ENCODE peak calls at places on chromosomes 1 and 21, in eight cellular contexts. One of them, this sample, is unnamed.

GRCh38 chr21:46154955-46155513 is 345 bp downstream of the FTCD start:
- DNase-seq in CD4-positive, alpha-beta T cell: no peak
- DNase-seq in BE2C: peak
- DNase-seq in coronary artery: peak
- DNase-seq in fibroblast of the aortic adventitia: no peak
- DNase-seq in Panc1: no peak
- DNase-seq in neural crest cell: no peak
- DNase-seq in prostate gland: no peak
- DNase-seq in this sample: peak

GRCh38 chr1:237705462-237705861 is 185.3 kb downstream of the ZP4 start:
- DNase-seq in CD4-positive, alpha-beta T cell: no peak
- DNase-seq in BE2C: no peak
- DNase-seq in coronary artery: no peak
- DNase-seq in fibroblast of the aortic adventitia: no peak
- DNase-seq in Panc1: no peak
- DNase-seq in neural crest cell: no peak
- DNase-seq in prostate gland: no peak
- DNase-seq in this sample: no peak

GRCh38 chr21:45970674-45971486 is 10.7 kb upstream of the COL6A1 start:
- DNase-seq in CD4-positive, alpha-beta T cell: no peak
- DNase-seq in BE2C: peak
- DNase-seq in coronary artery: peak
- DNase-seq in fibroblast of the aortic adventitia: peak
- DNase-seq in Panc1: no peak
- DNase-seq in neural crest cell: peak
- DNase-seq in prostate gland: no peak
- DNase-seq in this sample: no peak

GRCh38 chr1:232904566-232904965 is 45.8 kb upstream of the NTPCR start:
- DNase-seq in CD4-positive, alpha-beta T cell: no peak
- DNase-seq in BE2C: no peak
- DNase-seq in coronary artery: no peak
- DNase-seq in fibroblast of the aortic adventitia: peak
- DNase-seq in Panc1: no peak
- DNase-seq in neural crest cell: no peak
- DNase-seq in prostate gland: no peak
- DNase-seq in this sample: no peak

GRCh38 chr1:225462714-225463574 is 35.1 kb upstream of the LBR start:
- DNase-seq in CD4-positive, alpha-beta T cell: no peak
- DNase-seq in BE2C: peak
- DNase-seq in coronary artery: no peak
- DNase-seq in fibroblast of the aortic adventitia: no peak
- DNase-seq in Panc1: no peak
- DNase-seq in neural crest cell: no peak
- DNase-seq in prostate gland: no peak
- DNase-seq in this sample: no peak

GRCh38 chr1:87474098-87474497 is 145.4 kb downstream of the LMO4 start:
- DNase-seq in CD4-positive, alpha-beta T cell: no peak
- DNase-seq in BE2C: no peak
- DNase-seq in coronary artery: no peak
- DNase-seq in fibroblast of the aortic adventitia: no peak
- DNase-seq in Panc1: no peak
- DNase-seq in neural crest cell: no peak
- DNase-seq in prostate gland: no peak
- DNase-seq in this sample: no peak

GRCh38 chr21:27171704-27172103 is 204.8 kb upstream of the ADAMTS5 start:
- DNase-seq in CD4-positive, alpha-beta T cell: no peak
- DNase-seq in BE2C: no peak
- DNase-seq in coronary artery: no peak
- DNase-seq in fibroblast of the aortic adventitia: peak
- DNase-seq in Panc1: no peak
- DNase-seq in neural crest cell: no peak
- DNase-seq in prostate gland: no peak
- DNase-seq in this sample: no peak

GRCh38 chr1:228345201-228345930 is 61.3 kb downstream of the TRIM11 start:
- DNase-seq in CD4-positive, alpha-beta T cell: no peak
- DNase-seq in BE2C: no peak
- DNase-seq in coronary artery: no peak
- DNase-seq in fibroblast of the aortic adventitia: no peak
- DNase-seq in Panc1: no peak
- DNase-seq in neural crest cell: no peak
- DNase-seq in prostate gland: no peak
- DNase-seq in this sample: peak

GRCh38 chr1:61280457-61280856 is 198.1 kb downstream of the NFIA start:
- DNase-seq in CD4-positive, alpha-beta T cell: no peak
- DNase-seq in BE2C: no peak
- DNase-seq in coronary artery: no peak
- DNase-seq in fibroblast of the aortic adventitia: peak
- DNase-seq in Panc1: no peak
- DNase-seq in neural crest cell: no peak
- DNase-seq in prostate gland: no peak
- DNase-seq in this sample: no peak

GRCh38 chr1:235878082-235878781 is 11.5 kb upstream of the LYST start:
- DNase-seq in CD4-positive, alpha-beta T cell: no peak
- DNase-seq in BE2C: no peak
- DNase-seq in coronary artery: no peak
- DNase-seq in fibroblast of the aortic adventitia: no peak
- DNase-seq in Panc1: no peak
- DNase-seq in neural crest cell: no peak
- DNase-seq in prostate gland: no peak
- DNase-seq in this sample: no peak

GRCh38 chr1:213374369-213374768 is 323.3 kb downstream of the RPS6KC1 start:
- DNase-seq in CD4-positive, alpha-beta T cell: peak
- DNase-seq in BE2C: peak
- DNase-seq in coronary artery: no peak
- DNase-seq in fibroblast of the aortic adventitia: peak
- DNase-seq in Panc1: peak
- DNase-seq in neural crest cell: peak
- DNase-seq in prostate gland: no peak
- DNase-seq in this sample: no peak

GRCh38 chr1:77313491-77313890 is 31.7 kb downstream of the AK5 start:
- DNase-seq in CD4-positive, alpha-beta T cell: no peak
- DNase-seq in BE2C: peak
- DNase-seq in coronary artery: no peak
- DNase-seq in fibroblast of the aortic adventitia: peak
- DNase-seq in Panc1: no peak
- DNase-seq in neural crest cell: no peak
- DNase-seq in prostate gland: no peak
- DNase-seq in this sample: no peak
- TF ChIP-seq CTCF in CD4-positive, alpha-beta T cell: no peak
- TF ChIP-seq CTCF in BE2C: peak
- TF ChIP-seq CTCF in coronary artery: no peak
- TF ChIP-seq CTCF in fibroblast of the aortic adventitia: peak
- TF ChIP-seq CTCF in Panc1: peak
- TF ChIP-seq CTCF in neural crest cell: peak
- TF ChIP-seq CTCF in prostate gland: no peak
- TF ChIP-seq CTCF in this sample: no peak

GRCh38 chr1:100816049-100816448 is 78.6 kb downstream of the EXTL2 start:
- DNase-seq in CD4-positive, alpha-beta T cell: no peak
- DNase-seq in BE2C: no peak
- DNase-seq in coronary artery: no peak
- DNase-seq in fibroblast of the aortic adventitia: no peak
- DNase-seq in Panc1: no peak
- DNase-seq in neural crest cell: no peak
- DNase-seq in prostate gland: no peak
- DNase-seq in this sample: no peak

GRCh38 chr1:100811808-100812207 is 82.8 kb downstream of the EXTL2 start:
- DNase-seq in CD4-positive, alpha-beta T cell: no peak
- DNase-seq in BE2C: no peak
- DNase-seq in coronary artery: no peak
- DNase-seq in fibroblast of the aortic adventitia: no peak
- DNase-seq in Panc1: no peak
- DNase-seq in neural crest cell: no peak
- DNase-seq in prostate gland: no peak
- DNase-seq in this sample: no peak

DNA sequence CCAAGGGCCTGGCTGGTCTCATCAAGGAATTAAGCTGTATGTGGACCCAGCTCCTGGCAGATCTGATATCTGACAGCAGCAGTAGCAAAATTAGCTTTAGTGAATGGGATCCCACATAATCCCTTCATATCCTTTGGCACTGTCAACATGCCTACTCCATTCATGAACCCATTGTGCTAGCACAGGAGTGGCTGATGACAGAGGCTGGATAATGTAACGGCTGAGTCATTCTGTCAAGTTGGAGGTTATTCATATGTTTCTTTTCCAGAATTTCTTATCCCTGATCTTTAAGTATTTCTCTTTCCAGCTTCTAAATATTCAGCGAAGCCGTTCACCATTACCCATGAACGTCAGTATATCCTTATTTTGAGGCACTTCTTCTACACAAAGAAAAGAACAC is 84.3 kb downstream of the EXTL2 start:
- DNase-seq in CD4-positive, alpha-beta T cell: no peak
- DNase-seq in BE2C: no peak
- DNase-seq in coronary artery: no peak
- DNase-seq in fibroblast of the aortic adventitia: peak
- DNase-seq in Panc1: no peak
- DNase-seq in neural crest cell: no peak
- DNase-seq in prostate gland: no peak
- DNase-seq in this sample: no peak
- TF ChIP-seq CTCF in CD4-positive, alpha-beta T cell: no peak
- TF ChIP-seq CTCF in BE2C: no peak
- TF ChIP-seq CTCF in coronary artery: no peak
- TF ChIP-seq CTCF in fibroblast of the aortic adventitia: no peak
- TF ChIP-seq CTCF in Panc1: no peak
- TF ChIP-seq CTCF in neural crest cell: no peak
- TF ChIP-seq CTCF in prostate gland: no peak
- TF ChIP-seq CTCF in this sample: no peak

DNA sequence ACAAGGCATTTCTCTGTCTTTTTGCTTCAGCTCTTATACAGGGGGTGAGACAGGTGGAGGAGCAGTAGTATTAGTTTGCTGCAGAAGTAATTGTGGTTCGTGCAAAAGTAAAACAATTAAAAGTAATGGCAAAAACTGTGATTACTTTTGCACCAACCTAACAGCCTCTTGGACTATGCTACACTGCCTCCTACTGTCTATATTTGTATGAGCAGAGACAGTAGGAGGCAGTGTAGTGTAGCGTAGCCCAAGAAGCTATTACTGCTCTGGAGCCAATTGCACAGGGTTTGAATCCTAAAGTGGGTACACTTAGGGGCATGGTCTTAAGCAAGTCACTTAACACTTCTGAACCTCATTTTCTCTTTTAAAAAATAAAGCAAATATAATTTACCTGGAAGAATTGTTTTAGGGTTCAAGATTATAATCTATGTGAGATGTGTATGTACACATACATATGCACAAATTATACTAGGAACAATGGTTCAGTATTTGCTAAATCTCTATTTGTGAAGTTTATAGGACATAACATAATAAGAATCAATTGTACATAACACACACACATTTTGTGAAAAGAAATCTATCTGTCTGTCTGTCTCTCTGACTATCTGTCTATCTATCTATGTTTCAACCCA is 103.8 kb downstream of the BRINP3 start:
- DNase-seq in CD4-positive, alpha-beta T cell: no peak
- DNase-seq in BE2C: no peak
- DNase-seq in coronary artery: no peak
- DNase-seq in fibroblast of the aortic adventitia: peak
- DNase-seq in Panc1: peak
- DNase-seq in neural crest cell: no peak
- DNase-seq in prostate gland: no peak
- DNase-seq in this sample: no peak
- TF ChIP-seq CTCF in CD4-positive, alpha-beta T cell: no peak
- TF ChIP-seq CTCF in BE2C: peak
- TF ChIP-seq CTCF in coronary artery: no peak
- TF ChIP-seq CTCF in fibroblast of the aortic adventitia: peak
- TF ChIP-seq CTCF in Panc1: peak
- TF ChIP-seq CTCF in neural crest cell: peak
- TF ChIP-seq CTCF in prostate gland: peak
- TF ChIP-seq CTCF in this sample: no peak

GRCh38 chr1:66526036-66526435 is 7.9 kb upstream of the SGIP1 start:
- DNase-seq in CD4-positive, alpha-beta T cell: no peak
- DNase-seq in BE2C: no peak
- DNase-seq in coronary artery: no peak
- DNase-seq in fibroblast of the aortic adventitia: no peak
- DNase-seq in Panc1: no peak
- DNase-seq in neural crest cell: no peak
- DNase-seq in prostate gland: no peak
- DNase-seq in this sample: no peak

GRCh38 chr1:66525086-66525485 is 8.9 kb upstream of the SGIP1 start:
- DNase-seq in CD4-positive, alpha-beta T cell: no peak
- DNase-seq in BE2C: no peak
- DNase-seq in coronary artery: no peak
- DNase-seq in fibroblast of the aortic adventitia: no peak
- DNase-seq in Panc1: no peak
- DNase-seq in neural crest cell: no peak
- DNase-seq in prostate gland: no peak
- DNase-seq in this sample: no peak

GRCh38 chr1:66526991-66527390 is 7.0 kb upstream of the SGIP1 start:
- DNase-seq in CD4-positive, alpha-beta T cell: no peak
- DNase-seq in BE2C: no peak
- DNase-seq in coronary artery: no peak
- DNase-seq in fibroblast of the aortic adventitia: no peak
- DNase-seq in Panc1: no peak
- DNase-seq in neural crest cell: no peak
- DNase-seq in prostate gland: no peak
- DNase-seq in this sample: no peak

GRCh38 chr1:66527688-66528087 is 6.3 kb upstream of the SGIP1 start:
- DNase-seq in CD4-positive, alpha-beta T cell: no peak
- DNase-seq in BE2C: no peak
- DNase-seq in coronary artery: no peak
- DNase-seq in fibroblast of the aortic adventitia: peak
- DNase-seq in Panc1: no peak
- DNase-seq in neural crest cell: no peak
- DNase-seq in prostate gland: no peak
- DNase-seq in this sample: no peak

DNA sequence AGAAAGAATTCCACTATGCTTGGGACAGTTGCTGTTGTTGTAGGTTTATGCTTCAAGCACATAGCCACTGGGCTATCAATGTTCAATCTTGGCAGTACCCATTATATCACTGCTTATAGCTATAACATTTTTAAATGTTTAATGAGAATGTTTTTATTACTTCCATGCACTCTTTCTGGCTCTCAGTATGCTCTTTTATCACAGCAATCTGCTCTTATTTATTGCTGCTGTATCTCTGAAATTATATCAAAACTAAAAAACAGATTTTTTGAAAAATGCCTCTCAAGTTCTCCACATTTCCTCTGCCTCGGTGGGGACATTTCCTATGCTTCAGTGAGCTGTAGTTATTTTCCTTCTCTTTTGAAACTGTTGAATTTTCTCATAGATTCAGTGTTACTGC is 5.4 kb upstream of the SGIP1 start:
- DNase-seq in CD4-positive, alpha-beta T cell: no peak
- DNase-seq in BE2C: no peak
- DNase-seq in coronary artery: no peak
- DNase-seq in fibroblast of the aortic adventitia: no peak
- DNase-seq in Panc1: no peak
- DNase-seq in neural crest cell: no peak
- DNase-seq in prostate gland: no peak
- DNase-seq in this sample: no peak
- TF ChIP-seq CTCF in CD4-positive, alpha-beta T cell: no peak
- TF ChIP-seq CTCF in BE2C: no peak
- TF ChIP-seq CTCF in coronary artery: no peak
- TF ChIP-seq CTCF in fibroblast of the aortic adventitia: no peak
- TF ChIP-seq CTCF in Panc1: no peak
- TF ChIP-seq CTCF in neural crest cell: no peak
- TF ChIP-seq CTCF in prostate gland: no peak
- TF ChIP-seq CTCF in this sample: no peak